ENCODE peak calls at places on chromosome 16, in five cellular contexts. One of them, this sample, is unnamed.
A peak's percentile ranks its signal among the peaks of the same experiment; 100 is the strongest.

GRCh38 chr16:425740-426114 is 278 bp downstream of the RAB11FIP3 start:
- DNase-seq in activated T-helper 1 cell treated with anti-CD3 and anti-CD28 coated beads, Interleukin-2, amount 50 U/mL, for 16 hours: no peak
- DNase-seq in activated CD4-positive, CD25-positive, alpha-beta regulatory T cell: no peak
- DNase-seq in CD8-positive, alpha-beta T cell: no peak
- DNase-seq in A673: no peak
- DNase-seq in this sample: no peak

GRCh38 chr16:83813818-83814653 is 6.3 kb downstream of the HSBP1 start:
- DNase-seq in A673: peak; percentile 40
- DNase-seq in activated CD4-positive, CD25-positive, alpha-beta regulatory T cell: no peak
- DNase-seq in activated T-helper 1 cell treated with anti-CD3 and anti-CD28 coated beads, Interleukin-2, amount 50 U/mL, for 16 hours: no peak
- DNase-seq in CD8-positive, alpha-beta T cell: no peak
- DNase-seq in this sample: no peak

GRCh38 chr16:48223490-48223889 is 20.6 kb upstream of the LONP2 start:
- DNase-seq in activated T-helper 1 cell treated with anti-CD3 and anti-CD28 coated beads, Interleukin-2, amount 50 U/mL, for 16 hours: no peak
- DNase-seq in CD8-positive, alpha-beta T cell: no peak
- DNase-seq in A673: no peak
- DNase-seq in activated CD4-positive, CD25-positive, alpha-beta regulatory T cell: no peak
- DNase-seq in this sample: no peak

GRCh38 chr16:26316683-26317464 is 625.1 kb downstream of the HS3ST4 start:
- DNase-seq in CD8-positive, alpha-beta T cell: no peak
- DNase-seq in activated T-helper 1 cell treated with anti-CD3 and anti-CD28 coated beads, Interleukin-2, amount 50 U/mL, for 16 hours: no peak
- DNase-seq in A673: no peak
- DNase-seq in activated CD4-positive, CD25-positive, alpha-beta regulatory T cell: no peak
- DNase-seq in this sample: no peak

GRCh38 chr16:89863741-89864391 is 9.5 kb upstream of the TCF25 start:
- DNase-seq in CD8-positive, alpha-beta T cell: peak; percentile 34
- DNase-seq in activated CD4-positive, CD25-positive, alpha-beta regulatory T cell: no peak
- DNase-seq in A673: no peak
- DNase-seq in activated T-helper 1 cell treated with anti-CD3 and anti-CD28 coated beads, Interleukin-2, amount 50 U/mL, for 16 hours: peak; percentile 30
- DNase-seq in this sample: no peak

GRCh38 chr16:11405331-11406176 is 60.3 kb downstream of the RMI2 start:
- DNase-seq in CD8-positive, alpha-beta T cell: no peak
- DNase-seq in activated CD4-positive, CD25-positive, alpha-beta regulatory T cell: peak; percentile 43
- DNase-seq in A673: peak; percentile 32
- DNase-seq in activated T-helper 1 cell treated with anti-CD3 and anti-CD28 coated beads, Interleukin-2, amount 50 U/mL, for 16 hours: peak; percentile 11
- DNase-seq in this sample: no peak

GRCh38 chr16:30186782-30187555 is 3.6 kb downstream of the CORO1A start:
- DNase-seq in CD8-positive, alpha-beta T cell: peak; percentile 87
- DNase-seq in activated T-helper 1 cell treated with anti-CD3 and anti-CD28 coated beads, Interleukin-2, amount 50 U/mL, for 16 hours: peak; percentile 78
- DNase-seq in activated CD4-positive, CD25-positive, alpha-beta regulatory T cell: peak; percentile 87
- DNase-seq in A673: peak; percentile 73
- DNase-seq in this sample: peak; percentile 88

GRCh38 chr16:1987198-1987597 is 2.6 kb upstream of the SYNGR3 start:
- DNase-seq in activated T-helper 1 cell treated with anti-CD3 and anti-CD28 coated beads, Interleukin-2, amount 50 U/mL, for 16 hours: no peak
- DNase-seq in A673: no peak
- DNase-seq in CD8-positive, alpha-beta T cell: no peak
- DNase-seq in activated CD4-positive, CD25-positive, alpha-beta regulatory T cell: no peak
- DNase-seq in this sample: no peak

GRCh38 chr16:83849434-83849833 is 41.7 kb downstream of the HSBP1 start:
- DNase-seq in A673: no peak
- DNase-seq in activated T-helper 1 cell treated with anti-CD3 and anti-CD28 coated beads, Interleukin-2, amount 50 U/mL, for 16 hours: no peak
- DNase-seq in activated CD4-positive, CD25-positive, alpha-beta regulatory T cell: no peak
- DNase-seq in CD8-positive, alpha-beta T cell: no peak
- DNase-seq in this sample: no peak

GRCh38 chr16:62068747-62069146 is 32.5 kb upstream of the CDH8 start:
- DNase-seq in CD8-positive, alpha-beta T cell: no peak
- DNase-seq in activated T-helper 1 cell treated with anti-CD3 and anti-CD28 coated beads, Interleukin-2, amount 50 U/mL, for 16 hours: no peak
- DNase-seq in A673: no peak
- DNase-seq in activated CD4-positive, CD25-positive, alpha-beta regulatory T cell: no peak
- DNase-seq in this sample: no peak

This sample was measured in activated naive CD4-positive, alpha-beta T cell.